ENCODE peak calls at places on chromosomes 2 and 18, in five cellular contexts. R is sigmoid colon, H is HepG2, S is H1, Z is K562. W is an unnamed sample.

GRCh38 chr2:49306925-49307324 is 152.6 kb upstream of the FSHR start:
- DNase-seq in R (no peak), H (peak), S (no peak), Z (no peak), W (no peak)

GRCh38 chr18:50780144-50780543 is 39.7 kb downstream of the MRO start:
- DNase-seq in R (no peak), H (no peak), S (no peak), Z (no peak), W (no peak)

GRCh38 chr2:219010162-219010756 is 17.0 kb upstream of the CRYBA2 start:
- DNase-seq in R (no peak), H (peak), S (no peak), Z (peak), W (no peak)

GRCh38 chr18:74064510-74064909 is 83.1 kb downstream of the FBXO15 start:
- DNase-seq in R (no peak), H (no peak), S (no peak), Z (no peak), W (no peak)

GRCh38 chr18:8602040-8602439 is 7.2 kb upstream of the RAB12 start:
- DNase-seq in R (no peak), H (no peak), S (no peak), Z (no peak), W (no peak)

GRCh38 chr18:67310826-67311225 is 205.7 kb downstream of the DSEL start:
- DNase-seq in R (no peak), H (no peak), S (no peak), Z (no peak), W (no peak)

GRCh38 chr2:240578110-240578450 is 8.5 kb upstream of the CAPN10 start:
- DNase-seq in R (no peak), H (no peak), S (no peak), Z (no peak), W (no peak)

GRCh38 chr2:150296795-150297546 is 190.5 kb downstream of the RND3 start:
- DNase-seq in R (no peak), H (no peak), S (no peak), Z (no peak), W (no peak)

GRCh38 chr2:54574107-54574859 is 118.2 kb downstream of the SPTBN1 start:
- DNase-seq in R (no peak), H (peak), S (no peak), Z (peak), W (peak)

GRCh38 chr2:142742301-142743214 is 134.9 kb upstream of the KYNU start:
- DNase-seq in R (no peak), H (no peak), S (no peak), Z (no peak), W (no peak)

GRCh38 chr18:59861009-59861408 is 38.8 kb upstream of the PMAIP1 start:
- DNase-seq in R (no peak), H (no peak), S (no peak), Z (peak), W (no peak)

GRCh38 chr2:169716229-169716886 is 17.3 kb upstream of the KLHL23 start:
- DNase-seq in R (no peak), H (no peak), S (no peak), Z (peak), W (peak)

GRCh38 chr2:178807227-178808008 is at the start of gene TTN:
- DNase-seq in R (no peak), H (no peak), S (no peak), Z (no peak), W (no peak)

GRCh38 chr2:186617771-186618170 is 27.9 kb downstream of the ITGAV start:
- DNase-seq in R (no peak), H (no peak), S (no peak), Z (no peak), W (no peak)

GRCh38 chr2:216015722-216016464 is 2.5 kb upstream of the MREG start:
- DNase-seq in R (no peak), H (no peak), S (no peak), Z (no peak), W (no peak)

GRCh38 chr2:31249009-31249690 is 15.2 kb downstream of the EHD3 start:
- DNase-seq in R (no peak), H (no peak), S (no peak), Z (no peak), W (no peak)

GRCh38 chr2:100142393-100142792 is at the start of gene AFF3:
- DNase-seq in R (no peak), H (no peak), S (no peak), Z (no peak), W (no peak)

GRCh38 chr2:28134262-28134812 is 243.8 kb downstream of the BABAM2 start:
- DNase-seq in R (peak), H (no peak), S (no peak), Z (no peak), W (peak)

GRCh38 chr2:43121915-43122314 is 104.5 kb downstream of the ZFP36L2 start:
- DNase-seq in R (peak), H (no peak), S (no peak), Z (no peak), W (no peak)

GRCh38 chr2:159053186-159054031 is 85.0 kb downstream of the TANC1 start:
- DNase-seq in R (no peak), H (no peak), S (no peak), Z (no peak), W (no peak)

DNA sequence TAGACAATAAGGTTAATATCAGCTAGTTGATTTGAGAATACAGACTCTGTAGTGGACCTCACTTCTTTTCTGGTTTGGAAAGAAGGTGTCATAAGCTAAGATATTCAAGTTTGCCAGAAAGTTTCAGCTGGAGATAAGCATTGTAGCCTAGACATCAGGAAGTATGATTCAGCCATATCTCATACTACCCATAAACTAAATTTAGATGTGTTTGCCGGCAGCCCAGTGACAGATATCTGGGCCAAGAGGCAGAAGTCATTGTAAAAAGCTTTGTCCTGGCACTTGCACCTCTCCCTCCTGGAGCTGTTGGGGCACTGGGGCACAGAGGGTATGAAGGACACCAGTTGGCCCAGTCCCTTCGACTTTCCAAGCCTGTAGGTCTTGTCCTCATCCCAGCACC is 128.0 kb downstream of the EPHA4 start:
- DNase-seq in R (no peak), H (no peak), S (no peak), Z (no peak), W (no peak)
- TF ChIP-seq POLR2AphosphoS5 in R (peak), H (no peak), S (no peak), Z (no peak), W (no peak)

GRCh38 chr18:13051159-13051558 is 60.0 kb downstream of the CEP192 start:
- DNase-seq in R (no peak), H (no peak), S (no peak), Z (no peak), W (no peak)
- TF ChIP-seq POLR2A in R (no peak), H (no peak), S (no peak), Z (no peak), W (no peak)

GRCh38 chr2:84939426-84940087 is 31.4 kb upstream of the KCMF1 start:
- DNase-seq in R (peak), H (no peak), S (no peak), Z (no peak), W (peak)
- TF ChIP-seq EP300 in R (no peak), H (no peak), S (no peak), Z (no peak), W (no peak)

DNA sequence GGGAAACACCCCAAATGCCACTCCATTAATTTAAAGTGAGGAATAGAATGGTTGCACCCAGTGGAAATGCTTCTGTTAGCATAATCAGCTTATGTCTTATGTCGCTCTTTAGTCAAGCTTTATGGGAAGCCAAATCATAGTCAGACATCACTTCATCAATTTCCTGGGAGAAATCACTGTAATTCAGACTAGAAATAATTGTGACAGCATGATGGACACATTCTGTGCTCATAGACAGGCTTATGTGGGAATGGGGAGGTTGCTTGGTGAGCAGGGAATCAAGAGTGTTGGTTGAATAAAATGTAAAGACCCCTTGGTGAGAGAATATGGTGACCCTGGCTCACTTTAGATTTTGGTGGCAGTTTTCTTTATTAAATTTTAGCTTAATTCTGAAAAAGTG is 174.0 kb downstream of the CTNNA2 start:
- DNase-seq in R (no peak), H (no peak), S (no peak), Z (no peak), W (no peak)
- TF ChIP-seq POLR2AphosphoS5 in R (no peak), H (no peak), S (no peak), Z (no peak), W (no peak)

GRCh38 chr2:20570249-20570648 is 80.6 kb downstream of the HS1BP3 start:
- DNase-seq in R (no peak), H (no peak), S (no peak), Z (no peak), W (no peak)
- TF ChIP-seq POLR2A in R (no peak), H (no peak), S (no peak), Z (no peak), W (no peak)

GRCh38 chr2:56416500-56417176 is 232.8 kb downstream of the CCDC85A start:
- DNase-seq in R (no peak), H (no peak), S (no peak), Z (no peak), W (no peak)
- TF ChIP-seq EP300 in R (no peak), H (no peak), S (no peak), Z (no peak), W (no peak)

DNA sequence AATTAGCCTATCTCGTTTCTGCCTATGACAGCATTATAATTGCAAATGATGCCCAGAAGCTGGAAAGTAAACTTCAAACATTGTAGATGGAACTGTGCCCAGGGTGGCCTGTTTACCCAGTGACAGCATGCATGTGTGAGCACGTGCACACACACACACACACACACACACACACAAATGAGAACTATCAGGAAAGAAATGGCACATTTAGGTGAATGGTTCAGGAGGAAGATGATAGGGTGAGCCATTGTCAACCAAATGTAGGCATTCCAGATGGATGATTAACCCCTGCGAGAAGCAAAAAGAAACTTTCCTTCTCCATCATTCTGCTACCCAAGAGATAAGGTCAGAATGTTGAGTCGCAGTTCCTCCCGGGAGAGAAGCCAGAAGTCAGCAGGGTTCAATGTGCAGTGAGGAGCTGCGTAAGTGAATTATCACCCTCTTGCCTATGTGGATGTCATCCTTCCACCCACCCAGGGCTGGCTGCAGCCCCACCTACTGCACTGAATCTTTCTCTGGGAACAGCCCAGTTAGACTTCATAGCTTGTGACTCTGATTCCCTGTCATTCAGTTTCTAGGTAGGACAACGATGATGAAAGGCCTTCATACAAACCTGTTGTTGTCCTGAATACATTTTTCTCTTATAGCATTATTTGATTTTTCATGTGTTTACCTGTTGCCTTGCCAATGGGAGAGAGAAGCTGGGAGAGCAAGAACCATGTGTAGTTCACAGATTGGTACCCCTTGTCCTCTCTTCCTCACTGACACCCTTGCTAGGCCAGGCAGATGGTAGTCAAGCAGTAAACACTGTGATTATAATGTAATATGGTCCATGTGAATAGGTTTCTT is 3.5 kb upstream of the APOB start:
- DNase-seq in R (no peak), H (peak), S (no peak), Z (no peak), W (peak)
- TF ChIP-seq POLR2AphosphoS5 in R (no peak), H (no peak), S (no peak), Z (no peak), W (no peak)

GRCh38 chr18:62715829-62716678 is 713 bp downstream of the PHLPP1 start:
- DNase-seq in R (peak), H (no peak), S (no peak), Z (peak), W (peak)

GRCh38 chr18:62713651-62714247 is 1.6 kb upstream of the PHLPP1 start:
- DNase-seq in R (no peak), H (no peak), S (no peak), Z (no peak), W (no peak)

GRCh38 chr18:62716679-62717058 is 1.3 kb downstream of the PHLPP1 start:
- DNase-seq in R (peak), H (no peak), S (no peak), Z (peak), W (peak)

GRCh38 chr18:62714671-62715438 is 486 bp upstream of the PHLPP1 start:
- DNase-seq in R (peak), H (peak), S (peak), Z (peak), W (peak)

DNA sequence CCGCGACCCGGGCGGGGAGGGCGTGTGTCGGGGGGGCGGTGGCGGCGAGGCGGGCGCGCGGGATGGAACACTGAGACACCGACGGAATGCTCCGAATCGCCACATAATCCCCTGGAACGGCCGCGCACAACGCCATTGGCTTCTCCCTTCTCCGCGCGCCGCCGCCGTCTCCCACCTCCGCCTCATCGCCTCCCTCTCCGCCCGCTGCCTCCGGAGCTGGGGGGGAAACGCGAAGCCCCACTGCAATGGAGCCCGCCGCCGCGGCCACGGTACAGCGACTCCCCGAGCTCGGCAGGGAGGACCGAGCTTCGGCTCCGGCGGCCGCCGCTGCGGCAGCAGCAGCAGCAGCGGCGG is at the start of gene PHLPP1:
- DNase-seq in R (no peak), H (no peak), S (no peak), Z (no peak), W (no peak)
- TF ChIP-seq POLR2A in R (peak), H (peak), S (peak), Z (peak), W (no peak)

DNA sequence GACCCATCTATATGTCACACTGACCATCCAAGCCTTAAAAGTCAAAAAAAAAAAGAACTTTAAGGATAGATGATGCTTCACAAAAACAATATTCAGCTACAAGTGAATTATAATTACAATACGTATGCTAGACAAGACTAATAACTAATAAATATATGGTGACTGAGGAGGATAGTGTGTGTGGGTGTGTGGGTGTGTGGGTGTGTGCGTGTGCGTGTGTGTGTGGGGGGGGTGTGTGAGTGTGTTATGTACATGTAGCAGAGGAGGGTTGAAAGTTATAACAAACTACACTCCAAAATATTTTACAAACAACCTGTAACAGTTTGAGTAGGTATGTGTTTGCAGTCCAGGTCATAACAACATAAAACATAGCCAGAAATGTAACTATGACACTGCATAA is 159.2 kb upstream of the RBBP8 start:
- DNase-seq in R (no peak), H (no peak), S (no peak), Z (no peak), W (no peak)
- TF ChIP-seq EP300 in R (no peak), H (no peak), S (no peak), Z (no peak), W (no peak)

GRCh38 chr2:21715865-21716264 is 592.1 kb downstream of the TDRD15 start:
- DNase-seq in R (no peak), H (no peak), S (no peak), Z (no peak), W (no peak)
- TF ChIP-seq POLR2AphosphoS5 in R (no peak), H (no peak), S (no peak), Z (no peak), W (no peak)